ENCODE peak calls at places on chromosomes 7 and 10, in four cellular contexts. U, Z, Y and D are unnamed samples.

GRCh38 chr10:49408437-49409306 is 12.8 kb upstream of the DRGX start:
- DNase-seq in U (no peak), Z (no peak), Y (peak; percentile 20), D (peak; percentile 62)

GRCh38 chr10:42962120-42962901 is 114.6 kb upstream of the RET start:
- DNase-seq in U (no peak), Z (peak; percentile 74), Y (no peak), D (peak; percentile 42)

GRCh38 chr7:28793383-28793782 is 164.7 kb downstream of the TRIL start:
- DNase-seq in U (no peak), Z (no peak), Y (no peak), D (no peak)

GRCh38 chr10:33553951-33554571 is 219.6 kb upstream of the NRP1 start:
- DNase-seq in U (no peak), Z (no peak), Y (no peak), D (no peak)

GRCh38 chr10:79056361-79056735 is 12.4 kb upstream of the ZMIZ1 start:
- DNase-seq in U (no peak), Z (no peak), Y (no peak), D (no peak)

GRCh38 chr7:1225462-1226154 is 7.1 kb upstream of the UNCX start:
- DNase-seq in U (no peak), Z (peak; percentile 95), Y (no peak), D (no peak)

GRCh38 chr7:99194301-99194700 is 13.6 kb downstream of the KPNA7 start:
- DNase-seq in U (no peak), Z (no peak), Y (no peak), D (no peak)

GRCh38 chr10:89064764-89065163 is 74.2 kb downstream of the FAS start:
- DNase-seq in U (no peak), Z (no peak), Y (no peak), D (no peak)

GRCh38 chr10:43196981-43197833 is 59.0 kb downstream of the CSGALNACT2 start:
- DNase-seq in U (no peak), Z (peak; percentile 38), Y (no peak), D (no peak)

GRCh38 chr7:7176421-7177043 is 5.8 kb upstream of the C1GALT1 start:
- DNase-seq in U (no peak), Z (no peak), Y (peak; percentile 81), D (no peak)

GRCh38 chr10:84308481-84309304 is 19.7 kb upstream of the CCSER2 start:
- DNase-seq in U (peak; percentile 26), Z (peak; percentile 58), Y (no peak), D (no peak)

GRCh38 chr10:68871105-68871711 is 29.9 kb upstream of the DDX50 start:
- DNase-seq in U (no peak), Z (no peak), Y (peak; percentile 16), D (no peak)

GRCh38 chr7:44398953-44399574 is 73.7 kb upstream of the CAMK2B start:
- DNase-seq in U (no peak), Z (no peak), Y (no peak), D (no peak)

GRCh38 chr7:81924494-81924893 is 154.6 kb upstream of the HGF start:
- DNase-seq in U (peak; percentile 41), Z (no peak), Y (no peak), D (no peak)

GRCh38 chr10:127999801-128000200 is 92.9 kb downstream of the PTPRE start:
- DNase-seq in U (no peak), Z (no peak), Y (no peak), D (no peak)

GRCh38 chr10:118258285-118258684 is 83.8 kb downstream of the FAM204A start:
- DNase-seq in U (no peak), Z (no peak), Y (no peak), D (no peak)

GRCh38 chr7:27164381-27165088 is 802 bp downstream of the HOXA9 start:
- DNase-seq in U (no peak), Z (no peak), Y (no peak), D (no peak)

GRCh38 chr7:109529712-109530111 is 960.0 kb downstream of the DNAJB9 start:
- DNase-seq in U (no peak), Z (no peak), Y (no peak), D (no peak)

GRCh38 chr10:35641430-35642015 is 573 bp downstream of the FZD8 start:
- DNase-seq in U (no peak), Z (peak; percentile 62), Y (no peak), D (no peak)

GRCh38 chr10:235921-236320 is 100.7 kb downstream of the ZMYND11 start:
- DNase-seq in U (no peak), Z (no peak), Y (no peak), D (no peak)

GRCh38 chr10:106652279-106652678 is 512.2 kb downstream of the SORCS1 start:
- DNase-seq in U (peak; percentile 11), Z (no peak), Y (no peak), D (no peak)

GRCh38 chr7:122885583-122886356 is 490 bp downstream of the CADPS2 start:
- DNase-seq in U (no peak), Z (peak; percentile 79), Y (peak; percentile 34), D (no peak)

GRCh38 chr10:5596611-5597341 is 69.6 kb downstream of the ASB13 start:
- DNase-seq in U (no peak), Z (no peak), Y (no peak), D (no peak)

GRCh38 chr10:12499066-12499465 is 149.7 kb downstream of the CAMK1D start:
- DNase-seq in U (no peak), Z (no peak), Y (no peak), D (no peak)

GRCh38 chr7:123692471-123692877 is 36.8 kb downstream of the LMOD2 start:
- DNase-seq in U (no peak), Z (no peak), Y (no peak), D (no peak)

GRCh38 chr10:22280078-22280477 is 36.1 kb upstream of the COMMD3 start:
- DNase-seq in U (no peak), Z (no peak), Y (no peak), D (no peak)

GRCh38 chr10:35470535-35470934 is 134.2 kb downstream of the CCNY start:
- DNase-seq in U (no peak), Z (peak; percentile 55), Y (no peak), D (no peak)

GRCh38 chr10:109863775-109864174 is 59.5 kb downstream of the XPNPEP1 start:
- DNase-seq in U (no peak), Z (no peak), Y (no peak), D (no peak)

GRCh38 chr10:107487284-107487683 is 322.8 kb upstream of the SORCS1 start:
- DNase-seq in U (no peak), Z (no peak), Y (no peak), D (no peak)

GRCh38 chr7:32357535-32358277 is 132.5 kb downstream of the LSM5 start:
- DNase-seq in U (no peak), Z (no peak), Y (no peak), D (no peak)

GRCh38 chr7:94696981-94697670 is 41.2 kb upstream of the SGCE start:
- DNase-seq in U (no peak), Z (no peak), Y (peak; percentile 76), D (no peak)

GRCh38 chr7:42212541-42213090 is 24.4 kb downstream of the GLI3 start:
- DNase-seq in U (no peak), Z (no peak), Y (no peak), D (no peak)

GRCh38 chr7:139840776-139841175 is 11.7 kb downstream of the TBXAS1 start:
- DNase-seq in U (no peak), Z (no peak), Y (no peak), D (no peak)

GRCh38 chr10:52551036-52551435 is 221.5 kb downstream of the MBL2 start:
- DNase-seq in U (no peak), Z (no peak), Y (no peak), D (no peak)

GRCh38 chr7:17015575-17015974 is 133.8 kb upstream of the AGR3 start:
- DNase-seq in U (no peak), Z (no peak), Y (peak; percentile 8), D (no peak)

GRCh38 chr10:62924344-62924748 is 108.2 kb upstream of the EGR2 start:
- DNase-seq in U (no peak), Z (peak; percentile 23), Y (no peak), D (peak; percentile 63)

GRCh38 chr10:62926407-62926806 is 110.2 kb upstream of the EGR2 start:
- DNase-seq in U (no peak), Z (no peak), Y (peak; percentile 41), D (no peak)
- TF ChIP-seq CHD2 in U (no peak), Z (no peak), Y (no peak), D (no peak)

GRCh38 chr10:131841131-131841661 is 59.6 kb upstream of the PPP2R2D start:
- DNase-seq in U (no peak), Z (no peak), Y (no peak), D (no peak)
- H3K27me3 ChIP-seq in U (no peaks in the 10 kb centered on the region), Z (no peaks in the 10 kb centered on the region), Y (peaks cover 45% of the 10 kb centered on the region), D (no peaks in the 10 kb centered on the region)

GRCh38 chr10:73478636-73479035 is 17.2 kb downstream of the PPP3CB start:
- DNase-seq in U (no peak), Z (no peak), Y (no peak), D (no peak)

GRCh38 chr10:73485320-73485719 is 10.5 kb downstream of the PPP3CB start:
- DNase-seq in U (no peak), Z (peak; percentile 22), Y (no peak), D (no peak)

GRCh38 chr10:73480158-73480557 is 15.7 kb downstream of the PPP3CB start:
- DNase-seq in U (no peak), Z (no peak), Y (no peak), D (no peak)
- TF ChIP-seq CHD2 in U (no peak), Z (no peak), Y (no peak), D (no peak)

GRCh38 chr10:101774589-101775272 is 1.2 kb downstream of the FGF8 start:
- DNase-seq in U (no peak), Z (peak; percentile 37), Y (no peak), D (peak; percentile 79)
- H3K27me3 ChIP-seq in U (peaks cover 20% of the 10 kb centered on the region), Z (no peaks in the 10 kb centered on the region), Y (peaks cover 49% of the 10 kb centered on the region), D (peaks cover 74% of the 10 kb centered on the region)